ENCODE peak calls at places on chromosomes 11 and 22, in eight cellular contexts. I, K, V, R, A, L, B and G are unnamed samples.
A peak's percentile ranks its signal among the peaks of the same experiment; 100 is the strongest.

GRCh38 chr11:83609181-83609580 is 323.0 kb upstream of the CCDC90B start:
- DNase-seq in I (no peak), K (no peak), V (no peak), R (peak; percentile 84), A (no peak), L (no peak), B (no peak), G (no peak)

GRCh38 chr11:117583063-117583801 is 213.8 kb downstream of the DSCAML1 start:
- DNase-seq in I (no peak), K (no peak), V (peak; percentile 61), R (no peak), A (no peak), L (no peak), B (no peak), G (no peak)

GRCh38 chr11:16011396-16011795 is 344.9 kb downstream of the SOX6 start:
- DNase-seq in I (no peak), K (no peak), V (no peak), R (no peak), A (no peak), L (no peak), B (no peak), G (no peak)

GRCh38 chr22:27771637-27772369 is 29.8 kb downstream of the MN1 start:
- DNase-seq in I (no peak), K (no peak), V (no peak), R (no peak), A (no peak), L (no peak), B (no peak), G (no peak)

GRCh38 chr11:102762414-102762813 is 18.0 kb downstream of the MMP10 start:
- DNase-seq in I (no peak), K (peak; percentile 3), V (no peak), R (no peak), A (peak; percentile 69), L (peak; percentile 83), B (no peak), G (no peak)

GRCh38 chr11:113574171-113574570 is 99.0 kb upstream of the DRD2 start:
- DNase-seq in I (no peak), K (no peak), V (no peak), R (no peak), A (no peak), L (no peak), B (no peak), G (no peak)

GRCh38 chr22:23609983-23610781 is 21.9 kb downstream of the DRICH1 start:
- DNase-seq in I (no peak), K (no peak), V (no peak), R (no peak), A (no peak), L (no peak), B (no peak), G (no peak)

GRCh38 chr11:44113018-44113417 is 17.5 kb downstream of the EXT2 start:
- DNase-seq in I (no peak), K (no peak), V (no peak), R (no peak), A (no peak), L (no peak), B (no peak), G (no peak)

GRCh38 chr11:65492637-65493366 is 6.0 kb upstream of the MALAT1 start:
- DNase-seq in I (no peak), K (no peak), V (peak; percentile 60), R (no peak), A (peak; percentile 89), L (peak; percentile 88), B (no peak), G (no peak)

GRCh38 chr11:7936615-7937014 is 4.9 kb downstream of the OR10A3 start:
- DNase-seq in I (no peak), K (no peak), V (no peak), R (no peak), A (no peak), L (no peak), B (no peak), G (no peak)

GRCh38 chr11:76663912-76664440 is 6.6 kb downstream of the LRRC32 start:
- DNase-seq in I (no peak), K (no peak), V (no peak), R (no peak), A (no peak), L (no peak), B (no peak), G (no peak)

GRCh38 chr11:77559686-77560425 is 29.9 kb upstream of the AQP11 start:
- DNase-seq in I (no peak), K (peak; percentile 62), V (no peak), R (no peak), A (peak; percentile 89), L (peak; percentile 84), B (peak; percentile 62), G (peak; percentile 18)

GRCh38 chr22:46622081-46622521 is 1.9 kb downstream of the GRAMD4 start:
- DNase-seq in I (no peak), K (no peak), V (peak; percentile 71), R (peak; percentile 41), A (no peak), L (no peak), B (no peak), G (no peak)

GRCh38 chr22:39176067-39176621 is 23.7 kb upstream of the CBX7 start:
- DNase-seq in I (no peak), K (no peak), V (no peak), R (no peak), A (peak; percentile 94), L (peak; percentile 83), B (no peak), G (no peak)

GRCh38 chr22:27801616-27802388 is at the start of gene MN1:
- DNase-seq in I (peak; percentile 30), K (no peak), V (peak; percentile 81), R (peak; percentile 20), A (peak; percentile 44), L (no peak), B (no peak), G (no peak)

GRCh38 chr11:133815636-133816035 is 29.7 kb downstream of the SPATA19 start:
- DNase-seq in I (no peak), K (no peak), V (no peak), R (no peak), A (no peak), L (no peak), B (no peak), G (no peak)

GRCh38 chr11:68215524-68216170 is 2.6 kb upstream of the KMT5B start:
- DNase-seq in I (no peak), K (no peak), V (no peak), R (no peak), A (no peak), L (no peak), B (no peak), G (no peak)

GRCh38 chr22:46442217-46442853 is 95.1 kb downstream of the CELSR1 start:
- DNase-seq in I (no peak), K (no peak), V (no peak), R (no peak), A (no peak), L (no peak), B (no peak), G (no peak)

GRCh38 chr11:34680918-34681554 is 60.1 kb downstream of the EHF start:
- DNase-seq in I (no peak), K (peak; percentile 13), V (no peak), R (no peak), A (peak; percentile 77), L (peak; percentile 87), B (peak; percentile 17), G (peak; percentile 23)

GRCh38 chr22:30562391-30562790 is 12.1 kb downstream of the GAL3ST1 start:
- DNase-seq in I (no peak), K (no peak), V (no peak), R (no peak), A (no peak), L (no peak), B (no peak), G (no peak)

GRCh38 chr11:17851697-17852096 is 117.1 kb downstream of the KCNC1 start:
- DNase-seq in I (no peak), K (no peak), V (no peak), R (no peak), A (no peak), L (no peak), B (no peak), G (no peak)

GRCh38 chr11:112012877-112013276 is 12.3 kb upstream of the DLAT start:
- DNase-seq in I (no peak), K (no peak), V (no peak), R (no peak), A (peak; percentile 34), L (no peak), B (no peak), G (no peak)

GRCh38 chr22:48806227-48806781 is 1021.4 kb downstream of the BRD1 start:
- DNase-seq in I (no peak), K (no peak), V (no peak), R (no peak), A (no peak), L (no peak), B (no peak), G (no peak)